ENCODE peak calls at places on chromosomes 5 and 9, in ten cellular contexts. R is left ventricle myocardium inferior, E is pancreas, Z is SK-N-SH, O is lower leg skin, X is psoas muscle, D is heart left ventricle, Q is PC-3, C is prostate gland, V is upper lobe of right lung. U is an unnamed sample.

GRCh38 chr5:115343855-115344254 is 47.4 kb upstream of the CCDC112 start:
- DNase-seq in Q (peak), E (no peak), D (no peak), X (no peak), C (no peak), Z (no peak), R (no peak), O (no peak), V (no peak), U (peak)

GRCh38 chr9:89912605-89912953 is 307.8 kb downstream of the GADD45G start:
- DNase-seq in X (no peak), V (no peak), D (no peak), C (no peak), Z (no peak), R (no peak), Q (no peak), O (no peak), E (no peak), U (no peak)

GRCh38 chr5:12522116-12522515 is 617.9 kb upstream of the CTNND2 start:
- DNase-seq in E (no peak), X (no peak), R (no peak), Z (no peak), V (no peak), D (no peak), O (no peak), C (no peak), Q (peak), U (no peak)

GRCh38 chr9:94600715-94601114 is 7.1 kb upstream of the FBP2 start:
- DNase-seq in V (no peak), O (no peak), Z (no peak), E (no peak), C (no peak), R (no peak), Q (no peak), D (no peak), X (no peak), U (no peak)

GRCh38 chr5:91252916-91253315 is 130.2 kb downstream of the ARRDC3 start:
- DNase-seq in E (no peak), Q (no peak), O (no peak), V (no peak), X (no peak), C (no peak), D (no peak), Z (no peak), R (no peak), U (no peak)

GRCh38 chr5:172855597-172856292 is 21.7 kb downstream of the ERGIC1 start:
- DNase-seq in C (no peak), X (peak), D (no peak), O (no peak), Q (no peak), R (peak), Z (peak), E (no peak), V (peak), U (no peak)

GRCh38 chr9:79623799-79624721 is 52.3 kb downstream of the TLE4 start:
- DNase-seq in X (peak), R (peak), O (peak), V (peak), C (no peak), Z (no peak), E (no peak), D (peak), Q (peak), U (no peak)

GRCh38 chr5:98604301-98604700 is 169.2 kb upstream of the RGMB start:
- DNase-seq in E (no peak), X (no peak), C (no peak), O (no peak), Q (no peak), Z (no peak), D (no peak), V (no peak), R (no peak), U (no peak)

GRCh38 chr5:144549580-144549979 is 378.9 kb downstream of the KCTD16 start:
- DNase-seq in D (no peak), V (no peak), R (no peak), Q (no peak), C (peak), Z (no peak), O (no peak), X (no peak), E (no peak), U (peak)

GRCh38 chr9:116883676-116884075 is 196.6 kb downstream of the TRIM32 start:
- DNase-seq in D (no peak), O (no peak), Q (no peak), E (no peak), V (no peak), Z (no peak), X (no peak), R (no peak), C (no peak), U (no peak)

GRCh38 chr5:151199581-151200185 is 24.2 kb downstream of the CCDC69 start:
- DNase-seq in R (no peak), C (no peak), V (peak), O (peak), D (no peak), Z (no peak), Q (no peak), X (no peak), E (peak), U (no peak)

GRCh38 chr9:124357591-124358361 is 57.5 kb downstream of the PSMB7 start:
- DNase-seq in E (no peak), X (no peak), O (no peak), D (no peak), Z (no peak), V (no peak), R (no peak), Q (no peak), C (no peak), U (no peak)

GRCh38 chr9:19381656-19382055 is 1.6 kb upstream of the RPS6 start:
- DNase-seq in Q (no peak), C (no peak), Z (no peak), X (no peak), R (no peak), O (no peak), E (no peak), D (no peak), V (no peak), U (peak)

GRCh38 chr5:6812800-6813731 is 99.8 kb downstream of the TENT4A start:
- DNase-seq in Q (no peak), R (no peak), V (no peak), X (no peak), Z (no peak), D (no peak), E (peak), C (peak), O (peak), U (peak)

GRCh38 chr5:154371687-154372086 is 74.1 kb upstream of the SAP30L start:
- DNase-seq in D (no peak), C (no peak), E (no peak), R (no peak), Z (no peak), V (no peak), O (no peak), Q (no peak), X (no peak), U (peak)

GRCh38 chr9:125913551-125913950 is 166.4 kb downstream of the PBX3 start:
- DNase-seq in R (no peak), Q (no peak), Z (no peak), O (no peak), E (no peak), V (no peak), D (no peak), C (no peak), X (no peak), U (no peak)

GRCh38 chr9:92911496-92912475 is 33.9 kb upstream of the ZNF484 start:
- DNase-seq in Z (no peak), X (no peak), E (no peak), R (no peak), V (no peak), D (no peak), O (no peak), C (no peak), Q (peak), U (peak)

GRCh38 chr5:153081385-153081784 is 409.1 kb upstream of the GRIA1 start:
- DNase-seq in X (no peak), O (no peak), Z (no peak), V (no peak), R (no peak), C (no peak), E (no peak), D (no peak), Q (peak), U (peak)

GRCh38 chr9:70257991-70258691 is 637 bp upstream of the SMC5 start:
- DNase-seq in V (peak), C (peak), D (no peak), E (peak), O (no peak), Z (peak), Q (no peak), X (no peak), R (no peak), U (peak)

GRCh38 chr5:126460459-126460858 is 37.2 kb downstream of the GRAMD2B start:
- DNase-seq in R (no peak), Z (no peak), E (no peak), O (no peak), V (no peak), Q (no peak), C (no peak), D (no peak), X (no peak), U (no peak)

GRCh38 chr5:143161893-143162520 is 241.5 kb downstream of the NR3C1 start:
- DNase-seq in V (no peak), X (peak), E (no peak), C (no peak), D (no peak), Q (no peak), Z (no peak), O (peak), R (no peak), U (peak)

GRCh38 chr5:145511351-145511750 is 323.8 kb downstream of the PRELID2 start:
- DNase-seq in Z (no peak), X (no peak), Q (no peak), E (no peak), D (no peak), C (no peak), R (no peak), V (no peak), O (no peak), U (no peak)

GRCh38 chr9:33878691-33879366 is 61.9 kb downstream of the UBE2R2 start:
- DNase-seq in E (no peak), Q (no peak), V (no peak), D (no peak), C (peak), Z (no peak), X (no peak), R (no peak), O (no peak), U (no peak)

GRCh38 chr5:154095819-154096380 is 57.1 kb downstream of the MFAP3 start:
- DNase-seq in R (no peak), Q (no peak), Z (no peak), E (no peak), X (no peak), D (no peak), O (no peak), C (no peak), V (no peak), U (no peak)

GRCh38 chr5:146426853-146427618 is 20.1 kb upstream of the TCERG1 start:
- DNase-seq in Q (peak), R (no peak), C (no peak), O (no peak), D (no peak), X (no peak), E (no peak), Z (peak), V (no peak), U (peak)

GRCh38 chr5:40198736-40199135 is 481.0 kb upstream of the PTGER4 start:
- DNase-seq in D (no peak), Z (no peak), V (no peak), Q (no peak), X (no peak), C (no peak), R (no peak), O (no peak), E (no peak), U (peak)

GRCh38 chr9:86242012-86242411 is 17.4 kb downstream of the C9orf153 start:
- DNase-seq in Z (no peak), Q (no peak), V (no peak), D (no peak), O (no peak), X (no peak), C (no peak), R (no peak), E (no peak), U (peak)

GRCh38 chr9:10045598-10045997 is 567.2 kb downstream of the PTPRD start:
- DNase-seq in D (no peak), R (no peak), V (no peak), Q (peak), C (no peak), E (no peak), O (no peak), Z (no peak), X (no peak), U (no peak)

GRCh38 chr9:71032779-71033178 is 88.6 kb downstream of the TRPM3 start:
- DNase-seq in Z (no peak), C (no peak), Q (no peak), E (no peak), D (no peak), R (no peak), V (no peak), X (no peak), O (no peak), U (no peak)

GRCh38 chr9:83537331-83538171 is 650 bp downstream of the FRMD3 start:
- DNase-seq in E (no peak), R (peak), X (no peak), Z (peak), C (no peak), D (peak), O (no peak), Q (no peak), V (no peak), U (peak)

DNA sequence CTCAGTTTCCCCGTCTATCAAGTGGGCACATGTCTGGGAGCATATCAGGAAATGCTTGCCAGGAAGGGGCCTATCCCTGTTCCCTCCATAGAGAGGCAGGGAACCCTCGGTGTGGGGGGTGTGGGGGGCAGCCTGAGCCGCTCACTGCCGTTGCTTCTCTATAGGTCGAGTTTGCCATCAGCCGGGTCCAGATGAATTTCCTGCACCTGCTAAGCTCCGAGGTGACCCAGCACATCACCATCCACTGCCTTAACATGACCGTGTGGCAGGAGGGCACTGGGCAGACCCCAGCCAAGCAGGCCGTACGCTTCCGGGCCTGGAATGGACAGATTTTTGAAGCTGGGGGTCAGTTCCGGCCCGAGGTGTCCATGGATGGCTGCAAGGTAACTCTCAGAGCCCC is 13.8 kb upstream of the ORM1 start:
- DNase-seq in Z (no peak), Q (no peak), C (no peak), X (no peak), D (no peak), R (no peak), O (peak), V (peak), E (peak), U (no peak)
- H3K4me3 ChIP-seq in Z (no peak), Q (no peak), C (no peak), X (no peak), D (no peak), R (no peak), O (no peak), V (no peak), E (no peak), U (no peak)

GRCh38 chr9:136172412-136173079 is 32.4 kb downstream of the LHX3 start:
- DNase-seq in R (no peak), D (peak), Q (no peak), V (no peak), C (no peak), X (no peak), O (no peak), Z (no peak), E (no peak), U (no peak)
- TF ChIP-seq CTCF in R (no peak), D (no peak), Q (no peak), V (no peak), C (no peak), X (no peak), O (no peak), Z (no peak), E (no peak), U (no peak)

DNA sequence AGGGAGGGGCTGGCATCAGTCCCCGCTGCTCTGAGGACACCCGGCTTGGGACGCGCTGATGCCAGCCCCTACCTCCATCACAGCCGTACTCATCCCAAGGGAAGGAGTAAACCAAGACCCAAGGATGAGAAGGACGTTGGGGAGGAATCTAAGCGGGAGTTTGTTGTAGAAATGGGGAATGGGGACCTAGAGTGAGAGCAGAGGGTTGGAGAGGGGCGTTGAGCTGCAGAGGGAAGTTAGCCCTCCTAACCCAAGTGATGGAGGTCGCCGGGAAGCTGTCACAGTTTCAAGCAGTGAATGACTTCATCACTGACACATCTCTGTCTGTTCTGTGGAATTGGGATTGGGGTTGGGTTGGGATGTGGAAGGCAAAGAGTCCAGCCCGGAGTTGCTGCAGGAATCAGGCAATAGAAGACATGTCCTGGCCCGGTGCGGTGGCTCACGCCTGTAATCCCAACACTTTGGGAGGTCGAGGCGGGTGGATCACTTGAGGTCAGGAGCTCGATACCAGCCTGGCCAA is 759 bp upstream of the SUSD1 start:
- DNase-seq in X (no peak), R (no peak), Z (no peak), Q (no peak), E (no peak), D (no peak), V (no peak), C (no peak), O (peak), U (no peak)
- H3K4me3 ChIP-seq in X (no peak), R (peak), Z (no peak), Q (no peak), E (no peak), D (peak), V (peak), C (peak), O (no peak), U (peak)

DNA sequence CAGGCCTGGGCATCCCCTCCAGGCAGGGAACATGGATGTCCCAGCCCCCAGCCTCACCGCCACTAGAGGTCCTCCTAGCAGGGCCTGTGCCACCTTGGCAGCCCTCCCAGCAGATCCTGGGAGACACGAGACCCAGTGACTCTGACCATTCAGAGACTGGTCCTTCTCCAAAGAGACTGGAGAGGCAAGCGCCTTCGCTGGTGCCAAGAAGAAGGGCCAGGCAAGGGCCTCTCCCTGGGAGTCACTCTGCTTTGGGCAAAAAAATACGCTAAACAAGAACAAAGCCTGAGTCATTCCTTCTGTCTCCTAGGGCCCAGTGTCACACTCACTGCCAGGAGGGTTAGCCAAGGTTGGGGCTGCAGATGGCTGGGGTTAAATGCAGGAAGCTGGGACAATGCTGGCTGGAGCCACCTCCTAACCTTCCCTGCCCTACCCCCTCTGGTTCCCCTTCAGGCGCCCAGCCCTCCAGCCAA is 35.3 kb upstream of the SMIM23 start:
- DNase-seq in C (no peak), D (peak), Q (peak), X (peak), O (no peak), R (peak), Z (peak), V (no peak), E (no peak), U (peak)
- TF ChIP-seq CTCF in C (no peak), D (no peak), Q (peak), X (no peak), O (no peak), R (peak), Z (peak), V (no peak), E (no peak), U (no peak)

DNA sequence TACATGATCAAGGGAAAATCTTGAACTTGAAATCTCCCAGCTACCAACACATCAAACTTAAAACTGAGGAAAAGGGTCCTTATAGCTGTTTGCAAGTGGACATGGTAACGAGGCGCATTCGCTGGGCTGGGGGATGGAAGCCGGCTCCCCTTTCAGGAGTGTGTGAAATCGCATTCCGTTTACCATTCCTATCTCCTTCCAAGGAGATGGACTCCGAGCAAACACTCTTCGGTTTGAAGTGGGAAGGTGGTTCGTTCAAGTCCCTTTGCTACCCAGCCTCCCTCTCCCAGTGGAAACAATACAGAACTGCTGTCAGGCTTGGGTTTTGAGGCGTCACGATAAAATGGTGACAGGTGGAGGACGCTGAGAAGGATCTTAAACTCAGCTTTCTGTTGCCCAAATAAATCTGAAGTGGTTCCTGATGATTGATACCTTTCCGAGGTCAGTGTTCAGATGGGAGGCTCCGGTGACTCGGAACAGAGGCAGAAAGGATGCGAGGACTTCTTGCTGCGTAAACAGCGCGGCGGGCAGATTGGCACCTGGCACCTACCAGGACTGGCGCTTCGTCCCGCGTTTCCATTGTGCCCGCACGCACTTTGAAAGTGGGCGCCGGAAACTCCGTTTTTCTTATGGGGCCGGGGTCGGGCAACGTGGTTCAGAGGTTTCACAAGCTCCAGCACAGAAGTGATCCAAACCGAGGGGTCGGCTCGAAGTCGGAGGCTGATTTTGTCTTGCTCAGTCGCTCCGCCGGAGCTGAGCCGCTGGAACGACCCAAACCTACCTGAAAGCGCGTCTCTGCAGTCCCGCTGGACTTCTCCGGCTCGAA is 7.0 kb downstream of the MSX2 start:
- DNase-seq in X (no peak), Q (no peak), Z (no peak), R (no peak), D (no peak), O (no peak), V (no peak), E (no peak), C (no peak), U (no peak)
- H3K4me3 ChIP-seq in X (no peak), Q (no peak), Z (no peak), R (no peak), D (no peak), O (no peak), V (no peak), E (no peak), C (no peak), U (no peak)

GRCh38 chr5:93681432-93681831 is 60.0 kb downstream of the POU5F2 start:
- DNase-seq in O (no peak), C (no peak), Q (no peak), V (no peak), Z (no peak), D (no peak), R (no peak), X (no peak), E (no peak), U (no peak)
- TF ChIP-seq CTCF in O (no peak), C (no peak), Q (peak), V (no peak), Z (peak), D (no peak), R (peak), X (peak), E (no peak), U (peak)